ENCODE peak calls at places on chromosomes 16 and 17, in five cellular contexts. Y is lower leg skin; J is left colon; F is left lobe of liver; I is stimulated activated CD4-positive, alpha-beta T cell treated with anti-CD3 and anti-CD28 coated beads, Interleukin-4, amount 100 ng/mL, for 4 hours. O is an unnamed sample.

GRCh38 chr16:4987580-4988374 is 29.6 kb downstream of the SEC14L5 start:
- DNase-seq in Y (no peak), J (no peak), F (no peak), I (no peak), O (no peak)

GRCh38 chr17:50687200-50688066 is 20.3 kb downstream of the ANKRD40 start:
- DNase-seq in Y (peak; percentile 82), J (no peak), F (no peak), I (no peak), O (no peak)

GRCh38 chr17:2264023-2264860 is 39.3 kb downstream of the SMG6 start:
- DNase-seq in Y (no peak), J (no peak), F (no peak), I (no peak), O (no peak)

GRCh38 chr16:68908000-68908313 is 64.6 kb downstream of the TANGO6 start:
- DNase-seq in Y (no peak), J (no peak), F (no peak), I (no peak), O (no peak)

GRCh38 chr16:26365555-26365954 is 673.8 kb downstream of the HS3ST4 start:
- DNase-seq in Y (no peak), J (no peak), F (no peak), I (no peak), O (no peak)

GRCh38 chr17:61474235-61474927 is 22.2 kb downstream of the TBX4 start:
- DNase-seq in Y (no peak), J (no peak), F (no peak), I (no peak), O (no peak)

GRCh38 chr17:29240477-29240876 is 6.2 kb upstream of the CRYBA1 start:
- DNase-seq in Y (no peak), J (no peak), F (no peak), I (no peak), O (no peak)

GRCh38 chr17:11999715-12000114 is 2.4 kb upstream of the ZNF18 start:
- DNase-seq in Y (no peak), J (no peak), F (no peak), I (no peak), O (no peak)

GRCh38 chr16:46839986-46840443 is 9.0 kb upstream of the C16orf87 start:
- DNase-seq in Y (peak; percentile 70), J (no peak), F (no peak), I (no peak), O (no peak)

GRCh38 chr17:79223471-79223870 is 148.8 kb downstream of the ENGASE start:
- DNase-seq in Y (no peak), J (no peak), F (no peak), I (no peak), O (no peak)

GRCh38 chr17:50661795-50662391 is 27.2 kb downstream of the ABCC3 start:
- DNase-seq in Y (no peak), J (peak; percentile 79), F (no peak), I (no peak), O (peak; percentile 85)

GRCh38 chr17:18921912-18922451 is 30.0 kb upstream of the SLC5A10 start:
- DNase-seq in Y (no peak), J (no peak), F (no peak), I (no peak), O (peak; percentile 35)

GRCh38 chr17:81805707-81806460 is 1.9 kb downstream of the GCGR start:
- DNase-seq in Y (no peak), J (no peak), F (no peak), I (no peak), O (no peak)

GRCh38 chr16:49828545-49829267 is 27.2 kb downstream of the ZNF423 start:
- DNase-seq in Y (no peak), J (no peak), F (no peak), I (no peak), O (no peak)

GRCh38 chr17:70278846-70279465 is 109.6 kb downstream of the KCNJ2 start:
- DNase-seq in Y (no peak), J (no peak), F (no peak), I (no peak), O (no peak)

GRCh38 chr17:41763327-41763726 is 23.2 kb downstream of the JUP start:
- DNase-seq in Y (no peak), J (no peak), F (no peak), I (no peak), O (no peak)

GRCh38 chr17:70181376-70181775 is 12.0 kb downstream of the KCNJ2 start:
- DNase-seq in Y (no peak), J (no peak), F (no peak), I (no peak), O (no peak)

GRCh38 chr17:70535986-70536385 is 366.7 kb downstream of the KCNJ2 start:
- DNase-seq in Y (no peak), J (no peak), F (no peak), I (no peak), O (no peak)

GRCh38 chr16:51390877-51391276 is 239.8 kb upstream of the SALL1 start:
- DNase-seq in Y (no peak), J (no peak), F (no peak), I (no peak), O (no peak)

GRCh38 chr17:47099987-47100711 is 88.9 kb downstream of the CDC27 start:
- DNase-seq in Y (peak; percentile 98), J (peak; percentile 93), F (peak; percentile 93), I (peak; percentile 86), O (peak; percentile 95)

GRCh38 chr17:40095944-40096791 is 4.2 kb downstream of the NR1D1 start:
- DNase-seq in Y (no peak), J (peak; percentile 56), F (no peak), I (peak; percentile 54), O (peak; percentile 62)

GRCh38 chr17:80859004-80859941 is 132.4 kb upstream of the CHMP6 start:
- DNase-seq in Y (no peak), J (peak; percentile 48), F (peak; percentile 67), I (no peak), O (peak; percentile 39)

GRCh38 chr17:6523809-6524355 is 32.5 kb downstream of the PITPNM3 start:
- DNase-seq in Y (no peak), J (no peak), F (no peak), I (no peak), O (no peak)

GRCh38 chr17:75081611-75082540 is 5.9 kb upstream of the SLC16A5 start:
- DNase-seq in Y (no peak), J (no peak), F (no peak), I (no peak), O (no peak)

GRCh38 chr16:57054338-57054737 is 38.0 kb upstream of the CPNE2 start:
- DNase-seq in Y (no peak), J (no peak), F (no peak), I (no peak), O (no peak)

GRCh38 chr16:19168173-19169080 is at the start of gene SYT17:
- DNase-seq in Y (no peak), J (peak; percentile 71), F (peak; percentile 70), I (no peak), O (no peak)

GRCh38 chr17:6941989-6942388 is 53.9 kb upstream of the ALOX12 start:
- DNase-seq in Y (no peak), J (no peak), F (no peak), I (no peak), O (no peak)

GRCh38 chr16:27365142-27366089 is 36.6 kb upstream of the IL21R start:
- DNase-seq in Y (no peak), J (no peak), F (no peak), I (no peak), O (no peak)

GRCh38 chr17:39219647-39220154 is 6.0 kb downstream of the STAC2 start:
- DNase-seq in Y (no peak), J (no peak), F (no peak), I (no peak), O (no peak)

O was measured in mucosa of gallbladder.